ENCODE peak calls at places on chromosomes 16 and 17, in six cellular contexts. Z, A, L, K, B and J are unnamed samples.

GRCh38 chr16:971582-971905 is 760 bp upstream of the LMF1 start:
- DNase-seq in K (no peak), L (no peak), A (no peak), Z (no peak), B (no peak), J (no peak)

GRCh38 chr16:64234200-64234599 is 887.7 kb downstream of the CDH11 start:
- DNase-seq in K (no peak), Z (no peak), A (no peak), B (no peak), L (no peak), J (no peak)

GRCh38 chr17:35605753-35606152 is 18.6 kb downstream of the AP2B1 start:
- DNase-seq in B (no peak), K (no peak), A (no peak), L (no peak), Z (no peak), J (no peak)

GRCh38 chr16:87420401-87421368 is 28.5 kb downstream of the MAP1LC3B start:
- DNase-seq in K (peak), B (no peak), A (no peak), Z (peak), L (no peak), J (no peak)

GRCh38 chr16:80804451-80805383 is at the start of gene CDYL2:
- DNase-seq in Z (peak), K (peak), L (no peak), B (no peak), A (no peak), J (no peak)

GRCh38 chr17:48024149-48025039 is 13.2 kb downstream of the COPZ2 start:
- DNase-seq in B (no peak), A (peak), Z (peak), L (no peak), K (no peak), J (no peak)

GRCh38 chr17:51250314-51250840 is 9.5 kb downstream of the MBTD1 start:
- DNase-seq in K (no peak), Z (no peak), L (no peak), B (no peak), A (no peak), J (no peak)

GRCh38 chr17:75557852-75558665 is 29.5 kb upstream of the MYO15B start:
- DNase-seq in L (no peak), K (no peak), B (no peak), Z (no peak), A (no peak), J (no peak)

GRCh38 chr16:75837681-75838080 is 111.4 kb upstream of the CPHXL start:
- DNase-seq in Z (no peak), K (no peak), A (no peak), B (no peak), L (no peak), J (no peak)

GRCh38 chr16:62067981-62068380 is 31.7 kb upstream of the CDH8 start:
- DNase-seq in B (no peak), Z (no peak), L (no peak), K (no peak), A (no peak), J (no peak)

GRCh38 chr17:80265205-80266068 is 4.8 kb downstream of the RNF213 start:
- DNase-seq in L (no peak), A (no peak), Z (no peak), B (no peak), K (no peak), J (no peak)

GRCh38 chr16:84618428-84619102 is 687 bp upstream of the COTL1 start:
- DNase-seq in A (peak), K (peak), Z (peak), B (peak), L (peak), J (peak)

GRCh38 chr17:45147581-45148182 is 593 bp upstream of the HEXIM1 start:
- DNase-seq in K (no peak), B (no peak), Z (peak), A (peak), L (peak), J (peak)

GRCh38 chr16:15707332-15707731 is 57.3 kb downstream of the NDE1 start:
- DNase-seq in K (no peak), B (no peak), Z (no peak), L (no peak), A (no peak), J (no peak)

DNA sequence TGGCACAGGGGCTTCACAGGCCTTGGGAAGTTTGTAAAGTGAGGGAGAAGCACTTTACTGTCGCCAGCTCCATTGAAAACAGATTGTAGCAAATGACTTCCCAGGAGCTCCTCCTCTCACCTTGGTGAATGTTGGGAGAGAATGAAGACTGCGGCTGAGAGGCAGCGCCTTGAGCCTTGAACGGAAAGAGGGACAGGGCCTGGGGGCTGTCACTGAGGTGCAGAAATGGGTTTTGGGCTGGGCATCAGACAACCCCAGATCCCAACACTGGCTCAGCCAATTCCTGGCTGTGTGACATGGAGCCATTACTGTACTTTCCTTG is 603 bp upstream of the MRTFB start:
- DNase-seq in Z (no peak), B (no peak), L (no peak), K (no peak), A (no peak), J (no peak)
- TF ChIP-seq JUN in Z (no peak), B (no peak), L (no peak), K (no peak), A (no peak), J (no peak)

DNA sequence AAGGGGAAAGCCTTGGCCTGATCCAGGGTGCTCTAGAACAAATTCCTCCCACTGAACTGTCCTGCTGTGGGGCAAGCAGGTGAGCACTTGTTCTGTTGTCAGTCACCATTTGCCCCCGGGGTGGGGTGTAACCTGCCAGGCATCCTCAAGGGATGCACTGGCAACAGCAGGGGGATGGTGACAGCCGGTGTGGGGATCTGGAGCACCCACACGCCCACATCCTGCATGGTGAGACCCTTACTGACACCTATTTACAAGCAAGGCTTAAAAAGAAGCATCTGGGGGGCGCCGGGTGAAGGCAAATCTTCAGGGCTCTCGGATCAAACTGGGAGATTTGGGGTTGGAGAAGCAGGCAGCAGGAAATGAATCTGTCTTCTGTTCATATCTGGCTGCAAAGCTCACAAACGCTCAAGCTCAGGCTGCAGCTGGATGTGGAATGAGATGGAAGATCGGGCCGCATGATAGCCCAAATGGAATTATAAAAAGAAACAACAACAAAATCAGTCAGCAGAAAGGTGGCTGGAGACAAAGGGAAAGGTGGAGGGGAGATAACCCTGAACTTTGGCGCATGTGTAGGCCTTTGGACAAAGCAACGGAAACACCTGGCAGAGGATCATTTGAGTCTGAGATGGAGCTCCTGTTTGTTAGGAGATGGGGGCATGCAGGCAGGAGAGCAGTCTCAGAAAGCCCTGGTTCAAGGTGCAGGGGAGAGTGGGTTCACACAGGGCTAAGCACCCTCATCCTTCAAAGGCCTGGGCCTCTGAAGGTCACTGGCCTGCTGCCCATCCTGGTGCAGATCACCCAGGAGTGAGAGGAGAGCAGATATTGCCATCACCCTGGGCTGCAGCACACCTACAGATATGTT is 20.9 kb upstream of the NUP93 start:
- DNase-seq in B (no peak), Z (no peak), A (no peak), L (no peak), K (no peak), J (no peak)
- TF ChIP-seq JUN in B (no peak), Z (no peak), A (no peak), L (no peak), K (no peak), J (no peak)

GRCh38 chr17:68599091-68599872 is 1.9 kb downstream of the FAM20A start:
- DNase-seq in A (no peak), Z (no peak), B (no peak), L (no peak), K (no peak), J (no peak)

GRCh38 chr17:68601565-68602266 is 549 bp upstream of the FAM20A start:
- DNase-seq in Z (no peak), L (no peak), K (no peak), A (no peak), B (no peak), J (no peak)

GRCh38 chr17:68599873-68600122 is 1.4 kb downstream of the FAM20A start:
- DNase-seq in B (no peak), A (no peak), L (no peak), K (no peak), Z (no peak), J (no peak)

GRCh38 chr17:68600881-68601564 is at the start of gene FAM20A:
- DNase-seq in K (no peak), B (no peak), A (peak), Z (peak), L (no peak), J (no peak)

DNA sequence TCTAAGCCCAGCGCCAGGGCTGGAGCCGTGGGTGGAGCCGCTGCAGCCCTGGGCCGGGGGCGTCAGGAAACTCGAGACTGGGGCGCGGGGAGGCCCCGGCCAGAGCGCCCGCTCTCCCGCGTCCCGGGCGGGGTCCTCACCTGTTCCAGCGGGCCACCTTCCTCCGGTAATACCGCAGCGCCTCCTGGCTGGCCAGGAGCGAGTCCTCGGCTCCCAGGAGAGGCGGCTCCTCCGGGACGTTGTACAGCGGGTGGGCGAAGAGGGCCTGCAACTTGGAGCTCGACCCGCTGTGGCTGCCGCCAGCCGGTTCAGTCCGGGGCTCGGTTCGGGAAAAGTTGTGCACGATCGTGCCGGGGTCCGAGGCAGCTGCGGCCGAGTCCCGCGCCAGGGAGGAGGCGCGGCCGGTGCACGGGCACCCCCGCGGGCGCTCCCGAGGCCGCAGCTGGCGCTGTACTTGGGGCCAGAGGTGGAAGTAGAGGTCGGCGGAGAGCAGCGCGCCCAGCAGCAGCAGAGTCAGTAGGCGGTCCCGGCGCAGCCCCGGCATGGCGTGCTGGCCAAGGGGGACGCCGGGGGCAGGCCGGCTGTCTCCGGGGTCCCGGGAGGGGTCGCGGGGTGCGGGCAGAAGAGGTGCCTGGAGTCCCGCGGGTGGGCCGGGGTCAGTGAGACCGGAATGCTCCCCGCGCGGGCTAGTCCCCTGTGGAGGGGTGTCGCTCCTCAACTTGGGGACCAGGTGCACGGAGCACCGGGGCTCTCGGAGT is 865 bp downstream of the FAM20A start:
- DNase-seq in Z (peak), A (peak), L (no peak), K (no peak), B (no peak), J (peak)
- TF ChIP-seq JUN in Z (no peak), A (no peak), L (no peak), K (no peak), B (no peak), J (no peak)

GRCh38 chr17:76797441-76797840 is 59.5 kb downstream of the MFSD11 start:
- DNase-seq in Z (no peak), K (no peak), B (no peak), L (no peak), A (no peak), J (no peak)
- TF ChIP-seq JUN in Z (no peak), K (no peak), B (no peak), L (no peak), A (no peak), J (no peak)

GRCh38 chr16:57534337-57534880 is 2.0 kb downstream of the CCDC102A start:
- DNase-seq in B (no peak), Z (peak), K (no peak), A (no peak), L (no peak), J (no peak)

GRCh38 chr16:57533366-57533617 is 3.1 kb downstream of the CCDC102A start:
- DNase-seq in A (no peak), K (no peak), Z (peak), L (no peak), B (no peak), J (no peak)

GRCh38 chr16:57534881-57535658 is 1.3 kb downstream of the CCDC102A start:
- DNase-seq in Z (no peak), K (no peak), L (no peak), B (no peak), A (no peak), J (no peak)

GRCh38 chr16:57532251-57532625 is 4.1 kb downstream of the CCDC102A start:
- DNase-seq in K (peak), Z (peak), A (no peak), L (no peak), B (no peak), J (no peak)

GRCh38 chr16:57533618-57534336 is 2.6 kb downstream of the CCDC102A start:
- DNase-seq in K (peak), L (peak), A (no peak), B (no peak), Z (peak), J (no peak)
- TF ChIP-seq JUN in K (no peak), L (no peak), A (no peak), B (no peak), Z (no peak), J (no peak)